ENCODE peak calls at places on chromosomes 3 and 15, in ten cellular contexts. One of them, this sample, is unnamed. For H3K36me3, the result is how much of the 10 kb centered on the place peaks cover.

GRCh38 chr3:93988283-93988682 is 8.3 kb downstream of the ARL13B start:
- DNase-seq in transverse colon: no peak
- DNase-seq in HAP-1: no peak
- DNase-seq in GM23248: no peak
- DNase-seq in neural progenitor cell: no peak
- DNase-seq in psoas muscle: no peak
- DNase-seq in naive thymus-derived CD4-positive, alpha-beta T cell: no peak
- DNase-seq in mammary epithelial cell: no peak
- DNase-seq in neuronal stem cell: no peak
- DNase-seq in mucosa of descending colon: no peak
- DNase-seq in this sample: no peak

GRCh38 chr15:63322541-63322940 is 45.1 kb downstream of the APH1B start:
- DNase-seq in transverse colon: peak
- DNase-seq in HAP-1: peak
- DNase-seq in GM23248: peak
- DNase-seq in neural progenitor cell: no peak
- DNase-seq in psoas muscle: peak
- DNase-seq in naive thymus-derived CD4-positive, alpha-beta T cell: no peak
- DNase-seq in mammary epithelial cell: no peak
- DNase-seq in neuronal stem cell: no peak
- DNase-seq in mucosa of descending colon: no peak
- DNase-seq in this sample: no peak

GRCh38 chr15:96593735-96594134 is 263.2 kb downstream of the NR2F2 start:
- DNase-seq in transverse colon: no peak
- DNase-seq in HAP-1: no peak
- DNase-seq in GM23248: no peak
- DNase-seq in neural progenitor cell: peak
- DNase-seq in psoas muscle: no peak
- DNase-seq in naive thymus-derived CD4-positive, alpha-beta T cell: no peak
- DNase-seq in mammary epithelial cell: no peak
- DNase-seq in neuronal stem cell: peak
- DNase-seq in mucosa of descending colon: no peak
- DNase-seq in this sample: no peak

GRCh38 chr3:32321095-32321835 is 70.4 kb upstream of the CMTM7 start:
- DNase-seq in transverse colon: no peak
- DNase-seq in HAP-1: no peak
- DNase-seq in GM23248: no peak
- DNase-seq in neural progenitor cell: peak
- DNase-seq in psoas muscle: no peak
- DNase-seq in naive thymus-derived CD4-positive, alpha-beta T cell: no peak
- DNase-seq in mammary epithelial cell: no peak
- DNase-seq in neuronal stem cell: peak
- DNase-seq in mucosa of descending colon: no peak
- DNase-seq in this sample: no peak

GRCh38 chr3:66362541-66362941 is 138.3 kb downstream of the LRIG1 start:
- DNase-seq in transverse colon: no peak
- DNase-seq in HAP-1: no peak
- DNase-seq in GM23248: peak
- DNase-seq in neural progenitor cell: no peak
- DNase-seq in psoas muscle: no peak
- DNase-seq in naive thymus-derived CD4-positive, alpha-beta T cell: no peak
- DNase-seq in mammary epithelial cell: no peak
- DNase-seq in neuronal stem cell: no peak
- DNase-seq in mucosa of descending colon: no peak
- DNase-seq in this sample: peak

GRCh38 chr3:64278631-64279030 is 53.4 kb upstream of the PRICKLE2 start:
- DNase-seq in transverse colon: no peak
- DNase-seq in HAP-1: no peak
- DNase-seq in GM23248: no peak
- DNase-seq in neural progenitor cell: peak
- DNase-seq in psoas muscle: no peak
- DNase-seq in naive thymus-derived CD4-positive, alpha-beta T cell: no peak
- DNase-seq in mammary epithelial cell: no peak
- DNase-seq in neuronal stem cell: no peak
- DNase-seq in mucosa of descending colon: no peak
- DNase-seq in this sample: no peak

GRCh38 chr3:101017048-101017447 is 23.8 kb upstream of the ABI3BP start:
- DNase-seq in transverse colon: no peak
- DNase-seq in HAP-1: no peak
- DNase-seq in GM23248: peak
- DNase-seq in neural progenitor cell: no peak
- DNase-seq in psoas muscle: no peak
- DNase-seq in naive thymus-derived CD4-positive, alpha-beta T cell: no peak
- DNase-seq in mammary epithelial cell: peak
- DNase-seq in neuronal stem cell: no peak
- DNase-seq in mucosa of descending colon: no peak
- DNase-seq in this sample: no peak

GRCh38 chr15:77186518-77187095 is 115.7 kb upstream of the TSPAN3 start:
- DNase-seq in transverse colon: no peak
- DNase-seq in HAP-1: peak
- DNase-seq in GM23248: peak
- DNase-seq in neural progenitor cell: peak
- DNase-seq in psoas muscle: no peak
- DNase-seq in naive thymus-derived CD4-positive, alpha-beta T cell: peak
- DNase-seq in mammary epithelial cell: no peak
- DNase-seq in neuronal stem cell: no peak
- DNase-seq in mucosa of descending colon: no peak
- DNase-seq in this sample: no peak

GRCh38 chr3:42683875-42684593 is 1.3 kb upstream of the KLHL40 start:
- DNase-seq in transverse colon: peak
- DNase-seq in HAP-1: peak
- DNase-seq in GM23248: peak
- DNase-seq in neural progenitor cell: no peak
- DNase-seq in psoas muscle: peak
- DNase-seq in naive thymus-derived CD4-positive, alpha-beta T cell: no peak
- DNase-seq in mammary epithelial cell: peak
- DNase-seq in neuronal stem cell: no peak
- DNase-seq in mucosa of descending colon: peak
- DNase-seq in this sample: peak

GRCh38 chr3:121821421-121822199 is 13.2 kb downstream of the IQCB1 start:
- DNase-seq in transverse colon: no peak
- DNase-seq in HAP-1: no peak
- DNase-seq in GM23248: no peak
- DNase-seq in neural progenitor cell: no peak
- DNase-seq in psoas muscle: no peak
- DNase-seq in naive thymus-derived CD4-positive, alpha-beta T cell: no peak
- DNase-seq in mammary epithelial cell: no peak
- DNase-seq in neuronal stem cell: no peak
- DNase-seq in mucosa of descending colon: no peak
- DNase-seq in this sample: no peak

GRCh38 chr3:147369671-147370123 is 36.6 kb downstream of the ZIC4 start:
- DNase-seq in transverse colon: no peak
- DNase-seq in HAP-1: no peak
- DNase-seq in GM23248: no peak
- DNase-seq in neural progenitor cell: peak
- DNase-seq in psoas muscle: no peak
- DNase-seq in naive thymus-derived CD4-positive, alpha-beta T cell: no peak
- DNase-seq in mammary epithelial cell: no peak
- DNase-seq in neuronal stem cell: no peak
- DNase-seq in mucosa of descending colon: no peak
- DNase-seq in this sample: no peak

GRCh38 chr15:41416742-41417417 is at the start of gene RTF1:
- DNase-seq in transverse colon: peak
- DNase-seq in HAP-1: peak
- DNase-seq in GM23248: peak
- DNase-seq in neural progenitor cell: peak
- DNase-seq in psoas muscle: peak
- DNase-seq in naive thymus-derived CD4-positive, alpha-beta T cell: peak
- DNase-seq in mammary epithelial cell: peak
- DNase-seq in neuronal stem cell: peak
- DNase-seq in mucosa of descending colon: peak
- DNase-seq in this sample: peak

GRCh38 chr3:153163349-153164008 is 1.5 kb downstream of the RAP2B start:
- DNase-seq in transverse colon: no peak
- DNase-seq in HAP-1: no peak
- DNase-seq in GM23248: peak
- DNase-seq in neural progenitor cell: no peak
- DNase-seq in psoas muscle: no peak
- DNase-seq in naive thymus-derived CD4-positive, alpha-beta T cell: no peak
- DNase-seq in mammary epithelial cell: peak
- DNase-seq in neuronal stem cell: no peak
- DNase-seq in mucosa of descending colon: no peak
- DNase-seq in this sample: no peak

GRCh38 chr3:42720126-42720525 is 17.5 kb upstream of the HHATL start:
- DNase-seq in transverse colon: no peak
- DNase-seq in HAP-1: no peak
- DNase-seq in GM23248: no peak
- DNase-seq in neural progenitor cell: no peak
- DNase-seq in psoas muscle: no peak
- DNase-seq in naive thymus-derived CD4-positive, alpha-beta T cell: no peak
- DNase-seq in mammary epithelial cell: peak
- DNase-seq in neuronal stem cell: no peak
- DNase-seq in mucosa of descending colon: no peak
- DNase-seq in this sample: no peak

GRCh38 chr15:51516291-51516690 is 106.3 kb downstream of the DMXL2 start:
- DNase-seq in transverse colon: no peak
- DNase-seq in HAP-1: no peak
- DNase-seq in GM23248: no peak
- DNase-seq in neural progenitor cell: no peak
- DNase-seq in psoas muscle: no peak
- DNase-seq in naive thymus-derived CD4-positive, alpha-beta T cell: no peak
- DNase-seq in mammary epithelial cell: no peak
- DNase-seq in neuronal stem cell: no peak
- DNase-seq in mucosa of descending colon: no peak
- DNase-seq in this sample: no peak

GRCh38 chr3:186724911-186725310 is 7.8 kb downstream of the KNG1 start:
- DNase-seq in transverse colon: no peak
- DNase-seq in HAP-1: peak
- DNase-seq in GM23248: no peak
- DNase-seq in neural progenitor cell: no peak
- DNase-seq in psoas muscle: no peak
- DNase-seq in naive thymus-derived CD4-positive, alpha-beta T cell: no peak
- DNase-seq in mammary epithelial cell: no peak
- DNase-seq in neuronal stem cell: no peak
- DNase-seq in mucosa of descending colon: no peak
- DNase-seq in this sample: no peak

GRCh38 chr3:157094751-157095480 is 65.0 kb downstream of the CCNL1 start:
- DNase-seq in transverse colon: no peak
- DNase-seq in HAP-1: no peak
- DNase-seq in GM23248: peak
- DNase-seq in neural progenitor cell: no peak
- DNase-seq in psoas muscle: no peak
- DNase-seq in naive thymus-derived CD4-positive, alpha-beta T cell: no peak
- DNase-seq in mammary epithelial cell: peak
- DNase-seq in neuronal stem cell: no peak
- DNase-seq in mucosa of descending colon: no peak
- DNase-seq in this sample: no peak

DNA sequence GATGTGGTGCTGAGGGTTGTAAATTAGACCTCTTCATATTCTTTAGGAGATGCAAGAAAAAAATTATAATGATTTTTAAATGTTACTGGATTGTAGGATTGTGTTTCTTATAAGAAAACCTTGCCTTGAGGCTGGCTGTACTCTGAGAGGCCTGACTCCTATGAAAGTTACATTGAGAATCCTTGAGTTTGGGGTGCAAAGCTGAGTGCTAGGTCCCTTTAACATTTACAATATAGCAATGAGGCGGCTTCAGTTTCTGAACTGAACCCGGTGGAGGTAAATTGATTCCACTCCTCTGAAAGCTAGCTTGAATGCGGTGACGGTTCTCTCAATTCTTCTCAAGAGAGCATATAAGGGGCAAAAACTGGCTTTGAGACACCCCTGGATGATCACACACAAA is at the start of gene TMPRSS7:
- DNase-seq in transverse colon: no peak
- DNase-seq in HAP-1: no peak
- DNase-seq in GM23248: no peak
- DNase-seq in neural progenitor cell: no peak
- DNase-seq in psoas muscle: no peak
- DNase-seq in naive thymus-derived CD4-positive, alpha-beta T cell: no peak
- DNase-seq in mammary epithelial cell: no peak
- DNase-seq in neuronal stem cell: no peak
- DNase-seq in mucosa of descending colon: no peak
- DNase-seq in this sample: no peak
- H3K36me3 ChIP-seq in transverse colon: under half
- H3K36me3 ChIP-seq in HAP-1: under half
- H3K36me3 ChIP-seq in GM23248: under half
- H3K36me3 ChIP-seq in neural progenitor cell: under half
- H3K36me3 ChIP-seq in psoas muscle: under half
- H3K36me3 ChIP-seq in naive thymus-derived CD4-positive, alpha-beta T cell: under half
- H3K36me3 ChIP-seq in mammary epithelial cell: under half
- H3K36me3 ChIP-seq in neuronal stem cell: under half
- H3K36me3 ChIP-seq in mucosa of descending colon: under half
- H3K36me3 ChIP-seq in this sample: under half

GRCh38 chr3:193757457-193757856 is 164.4 kb downstream of the OPA1 start:
- DNase-seq in transverse colon: no peak
- DNase-seq in HAP-1: no peak
- DNase-seq in GM23248: no peak
- DNase-seq in neural progenitor cell: no peak
- DNase-seq in psoas muscle: no peak
- DNase-seq in naive thymus-derived CD4-positive, alpha-beta T cell: no peak
- DNase-seq in mammary epithelial cell: no peak
- DNase-seq in neuronal stem cell: no peak
- DNase-seq in mucosa of descending colon: no peak
- DNase-seq in this sample: no peak
- H3K4me3 ChIP-seq in transverse colon: no peak
- H3K4me3 ChIP-seq in HAP-1: no peak
- H3K4me3 ChIP-seq in GM23248: no peak
- H3K4me3 ChIP-seq in neural progenitor cell: no peak
- H3K4me3 ChIP-seq in psoas muscle: no peak
- H3K4me3 ChIP-seq in naive thymus-derived CD4-positive, alpha-beta T cell: no peak
- H3K4me3 ChIP-seq in mammary epithelial cell: no peak
- H3K4me3 ChIP-seq in neuronal stem cell: no peak
- H3K4me3 ChIP-seq in mucosa of descending colon: no peak
- H3K4me3 ChIP-seq in this sample: no peak

DNA sequence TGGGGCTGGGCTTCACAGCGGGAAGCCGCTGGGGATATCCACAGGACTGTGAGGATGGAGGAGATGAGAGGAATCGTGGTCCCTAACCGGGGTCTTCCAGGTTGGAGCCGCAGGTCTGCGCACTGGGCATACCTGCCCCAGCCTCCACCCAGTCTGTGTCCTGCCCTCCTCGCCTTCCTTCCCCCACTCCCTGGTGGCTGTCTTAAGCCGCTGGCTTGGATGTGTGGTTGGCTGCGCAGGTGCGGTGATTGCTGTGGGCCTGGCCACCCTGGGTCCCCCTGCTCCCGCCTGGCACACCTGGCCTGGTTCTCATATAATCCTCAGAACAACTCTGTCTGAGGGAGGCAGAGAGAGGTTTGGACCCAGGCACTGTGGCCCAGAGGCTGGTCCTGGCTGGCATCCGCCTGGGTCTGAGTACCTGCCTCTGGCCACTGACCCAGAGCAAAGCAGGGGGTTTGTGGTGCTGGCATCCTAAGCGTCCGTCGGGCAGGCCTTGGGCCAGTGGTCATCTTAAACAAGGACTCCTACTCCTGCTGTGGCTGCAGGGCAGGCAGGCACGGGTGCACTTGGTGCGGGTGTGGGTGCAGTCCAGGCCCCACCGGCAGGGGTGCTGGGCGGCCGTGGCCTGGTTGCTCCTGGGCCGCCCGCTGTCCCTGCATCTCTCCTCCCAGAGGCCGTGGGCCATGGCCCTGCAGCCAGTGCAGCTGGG is 18.7 kb downstream of the PLXNA1 start:
- DNase-seq in transverse colon: no peak
- DNase-seq in HAP-1: no peak
- DNase-seq in GM23248: no peak
- DNase-seq in neural progenitor cell: no peak
- DNase-seq in psoas muscle: no peak
- DNase-seq in naive thymus-derived CD4-positive, alpha-beta T cell: no peak
- DNase-seq in mammary epithelial cell: no peak
- DNase-seq in neuronal stem cell: no peak
- DNase-seq in mucosa of descending colon: no peak
- DNase-seq in this sample: no peak
- H3K36me3 ChIP-seq in transverse colon: under half
- H3K36me3 ChIP-seq in HAP-1: under half
- H3K36me3 ChIP-seq in GM23248: under half
- H3K36me3 ChIP-seq in neural progenitor cell: under half
- H3K36me3 ChIP-seq in psoas muscle: under half
- H3K36me3 ChIP-seq in naive thymus-derived CD4-positive, alpha-beta T cell: under half
- H3K36me3 ChIP-seq in mammary epithelial cell: under half
- H3K36me3 ChIP-seq in neuronal stem cell: under half
- H3K36me3 ChIP-seq in mucosa of descending colon: under half
- H3K36me3 ChIP-seq in this sample: under half

GRCh38 chr3:9503283-9503682 is 50.3 kb downstream of the LHFPL4 start:
- DNase-seq in transverse colon: peak
- DNase-seq in HAP-1: peak
- DNase-seq in GM23248: peak
- DNase-seq in neural progenitor cell: peak
- DNase-seq in psoas muscle: peak
- DNase-seq in naive thymus-derived CD4-positive, alpha-beta T cell: peak
- DNase-seq in mammary epithelial cell: peak
- DNase-seq in neuronal stem cell: peak
- DNase-seq in mucosa of descending colon: no peak
- DNase-seq in this sample: no peak
- H3K4me3 ChIP-seq in transverse colon: no peak
- H3K4me3 ChIP-seq in HAP-1: no peak
- H3K4me3 ChIP-seq in GM23248: no peak
- H3K4me3 ChIP-seq in neural progenitor cell: no peak
- H3K4me3 ChIP-seq in psoas muscle: no peak
- H3K4me3 ChIP-seq in naive thymus-derived CD4-positive, alpha-beta T cell: no peak
- H3K4me3 ChIP-seq in mammary epithelial cell: no peak
- H3K4me3 ChIP-seq in neuronal stem cell: no peak
- H3K4me3 ChIP-seq in mucosa of descending colon: no peak
- H3K4me3 ChIP-seq in this sample: no peak